ENCODE peak calls at places on chromosomes 7 and 10, in four cellular contexts. One of them, this sample, is unnamed.

GRCh38 chr10:59672150-59672875 is 37.3 kb downstream of the SLC16A9 start:
- DNase-seq in choroid plexus epithelial cell: no peak
- DNase-seq in epithelial cell of esophagus: no peak
- DNase-seq in GM10248: no peak
- DNase-seq in this sample: no peak

GRCh38 chr10:33365871-33366411 is 31.5 kb upstream of the NRP1 start:
- DNase-seq in choroid plexus epithelial cell: peak; percentile 91
- DNase-seq in epithelial cell of esophagus: peak; percentile 86
- DNase-seq in GM10248: no peak
- DNase-seq in this sample: no peak

GRCh38 chr7:127588697-127589482 is 679 bp downstream of the ARF5 start:
- DNase-seq in choroid plexus epithelial cell: peak; percentile 59
- DNase-seq in epithelial cell of esophagus: peak; percentile 59
- DNase-seq in GM10248: peak; percentile 65
- DNase-seq in this sample: peak; percentile 57

GRCh38 chr10:102038410-102038809 is 17.6 kb downstream of the ARMH3 start:
- DNase-seq in choroid plexus epithelial cell: no peak
- DNase-seq in epithelial cell of esophagus: no peak
- DNase-seq in GM10248: no peak
- DNase-seq in this sample: no peak

GRCh38 chr7:5696346-5697100 is 84.9 kb downstream of the RNF216 start:
- DNase-seq in choroid plexus epithelial cell: no peak
- DNase-seq in epithelial cell of esophagus: no peak
- DNase-seq in GM10248: no peak
- DNase-seq in this sample: no peak

GRCh38 chr7:117971581-117972244 is 98.5 kb upstream of the CTTNBP2 start:
- DNase-seq in choroid plexus epithelial cell: no peak
- DNase-seq in epithelial cell of esophagus: no peak
- DNase-seq in GM10248: no peak
- DNase-seq in this sample: no peak

GRCh38 chr7:150955519-150956394 is 22.4 kb downstream of the KCNH2 start:
- DNase-seq in choroid plexus epithelial cell: no peak
- DNase-seq in epithelial cell of esophagus: no peak
- DNase-seq in GM10248: no peak
- DNase-seq in this sample: peak; percentile 68

GRCh38 chr7:105246195-105247078 is 142.3 kb downstream of the SRPK2 start:
- DNase-seq in choroid plexus epithelial cell: no peak
- DNase-seq in epithelial cell of esophagus: no peak
- DNase-seq in GM10248: no peak
- DNase-seq in this sample: no peak

GRCh38 chr10:124665980-124666379 is 78.2 kb downstream of the FAM53B start:
- DNase-seq in choroid plexus epithelial cell: no peak
- DNase-seq in epithelial cell of esophagus: no peak
- DNase-seq in GM10248: no peak
- DNase-seq in this sample: no peak

GRCh38 chr10:120824864-120825263 is 26.3 kb upstream of the WDR11 start:
- DNase-seq in choroid plexus epithelial cell: peak; percentile 35
- DNase-seq in epithelial cell of esophagus: peak; percentile 34
- DNase-seq in GM10248: peak; percentile 38
- DNase-seq in this sample: peak; percentile 41

GRCh38 chr7:113452245-113452644 is 333.9 kb upstream of the SMIM30 start:
- DNase-seq in choroid plexus epithelial cell: no peak
- DNase-seq in epithelial cell of esophagus: no peak
- DNase-seq in GM10248: no peak
- DNase-seq in this sample: no peak

GRCh38 chr7:46209611-46210170 is 288.6 kb upstream of the IGFBP3 start:
- DNase-seq in choroid plexus epithelial cell: no peak
- DNase-seq in epithelial cell of esophagus: no peak
- DNase-seq in GM10248: no peak
- DNase-seq in this sample: no peak

GRCh38 chr10:230758-231157 is 95.5 kb downstream of the ZMYND11 start:
- DNase-seq in choroid plexus epithelial cell: peak; percentile 9
- DNase-seq in epithelial cell of esophagus: no peak
- DNase-seq in GM10248: no peak
- DNase-seq in this sample: no peak
- TF ChIP-seq CTCF in choroid plexus epithelial cell: peak; percentile 48
- TF ChIP-seq CTCF in epithelial cell of esophagus: peak; percentile 43
- TF ChIP-seq CTCF in GM10248: no peak
- TF ChIP-seq CTCF in this sample: peak; percentile 81

DNA sequence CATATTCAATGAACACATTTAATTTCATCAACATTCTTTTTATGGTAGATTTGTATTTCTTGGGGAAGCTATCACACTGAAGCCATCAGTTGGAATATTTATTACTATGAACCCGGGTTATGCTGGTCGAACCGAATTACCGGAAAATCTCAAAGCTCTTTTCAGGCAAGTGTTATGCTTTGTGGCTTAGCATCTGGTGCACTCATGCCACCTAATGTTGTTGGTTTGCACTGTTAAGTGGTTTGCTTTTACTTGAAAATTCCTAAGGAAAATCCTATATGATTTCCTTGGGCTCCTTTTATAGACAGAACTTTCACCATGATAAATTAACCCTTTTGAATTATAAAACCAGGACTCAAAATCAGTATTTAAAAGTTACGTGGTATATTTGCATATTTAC is 147.9 kb downstream of the DNAH11 start:
- DNase-seq in choroid plexus epithelial cell: peak; percentile 17
- DNase-seq in epithelial cell of esophagus: no peak
- DNase-seq in GM10248: no peak
- DNase-seq in this sample: no peak
- TF ChIP-seq CTCF in choroid plexus epithelial cell: peak; percentile 11
- TF ChIP-seq CTCF in epithelial cell of esophagus: peak; percentile 26
- TF ChIP-seq CTCF in GM10248: no peak
- TF ChIP-seq CTCF in this sample: no peak

DNA sequence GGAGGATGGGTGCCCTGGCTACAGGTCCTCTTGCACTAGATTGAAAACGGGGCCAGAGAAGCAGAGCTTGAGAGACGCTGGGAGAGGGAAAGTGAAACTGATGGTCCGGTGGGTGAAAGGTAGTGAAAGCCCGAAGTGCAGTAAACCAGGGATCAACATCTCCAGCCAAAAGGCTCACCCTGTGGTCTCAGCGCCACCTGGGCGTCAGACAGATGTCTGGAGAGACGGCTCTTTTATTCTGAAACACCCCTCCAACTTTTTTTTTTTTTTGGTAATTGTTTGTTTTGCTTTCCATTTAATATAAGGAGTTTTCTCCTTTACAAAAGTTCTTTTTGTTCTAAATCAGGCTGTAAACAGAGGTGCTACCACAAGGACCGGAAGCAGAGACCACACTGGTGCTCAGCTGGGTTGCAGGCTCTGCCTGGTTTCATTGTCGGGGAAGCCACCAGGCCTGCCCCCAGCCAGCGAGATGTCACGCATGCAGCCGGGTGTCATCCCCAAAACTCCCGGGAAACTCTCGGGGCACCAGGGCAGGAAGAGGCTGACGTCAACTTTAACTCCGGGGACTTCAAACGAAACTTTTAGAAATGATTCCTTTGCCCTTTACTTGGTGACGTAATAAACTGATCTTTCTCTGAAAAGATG is 11.2 kb downstream of the IL2RA start:
- DNase-seq in choroid plexus epithelial cell: peak; percentile 68
- DNase-seq in epithelial cell of esophagus: no peak
- DNase-seq in GM10248: peak; percentile 82
- DNase-seq in this sample: no peak
- TF ChIP-seq CTCF in choroid plexus epithelial cell: peak; percentile 31
- TF ChIP-seq CTCF in epithelial cell of esophagus: no peak
- TF ChIP-seq CTCF in GM10248: peak; percentile 30
- TF ChIP-seq CTCF in this sample: no peak

DNA sequence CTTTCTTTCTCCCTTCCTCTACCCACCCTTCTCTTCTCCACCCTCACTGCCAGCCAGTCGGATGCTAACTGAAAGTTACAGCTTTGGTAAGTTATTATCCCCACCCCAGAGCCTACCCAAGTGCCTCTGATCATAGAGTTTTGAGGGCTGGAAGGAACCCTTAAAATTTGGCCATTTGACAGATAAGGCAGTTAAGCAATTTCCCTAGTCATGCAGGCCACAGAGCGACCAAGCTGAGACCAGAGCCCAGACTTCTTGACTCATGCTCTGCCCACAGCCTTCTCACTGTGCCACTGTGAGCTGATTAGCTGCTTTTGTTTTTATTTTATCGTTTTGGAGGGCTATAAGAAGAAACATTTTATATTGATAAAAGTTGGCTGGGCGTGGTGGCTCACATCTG is 17.2 kb downstream of the SAP25 start:
- DNase-seq in choroid plexus epithelial cell: no peak
- DNase-seq in epithelial cell of esophagus: no peak
- DNase-seq in GM10248: no peak
- DNase-seq in this sample: no peak
- TF ChIP-seq CTCF in choroid plexus epithelial cell: no peak
- TF ChIP-seq CTCF in epithelial cell of esophagus: no peak
- TF ChIP-seq CTCF in GM10248: no peak
- TF ChIP-seq CTCF in this sample: no peak

GRCh38 chr10:84076540-84077195 is 62.6 kb upstream of the GHITM start:
- DNase-seq in choroid plexus epithelial cell: peak; percentile 39
- DNase-seq in epithelial cell of esophagus: no peak
- DNase-seq in GM10248: no peak
- DNase-seq in this sample: no peak
- TF ChIP-seq CTCF in choroid plexus epithelial cell: peak; percentile 46
- TF ChIP-seq CTCF in epithelial cell of esophagus: no peak
- TF ChIP-seq CTCF in GM10248: no peak
- TF ChIP-seq CTCF in this sample: peak; percentile 18

GRCh38 chr10:132185601-132186487 is 904 bp upstream of the DPYSL4 start:
- DNase-seq in choroid plexus epithelial cell: peak; percentile 43
- DNase-seq in epithelial cell of esophagus: peak; percentile 15
- DNase-seq in GM10248: no peak
- DNase-seq in this sample: peak; percentile 59

GRCh38 chr10:132184816-132185593 is 1.7 kb upstream of the DPYSL4 start:
- DNase-seq in choroid plexus epithelial cell: no peak
- DNase-seq in epithelial cell of esophagus: no peak
- DNase-seq in GM10248: no peak
- DNase-seq in this sample: peak; percentile 17

GRCh38 chr10:132187421-132188138 is 832 bp downstream of the DPYSL4 start:
- DNase-seq in choroid plexus epithelial cell: no peak
- DNase-seq in epithelial cell of esophagus: no peak
- DNase-seq in GM10248: no peak
- DNase-seq in this sample: peak; percentile 63

GRCh38 chr10:132188331-132188730 is 1.6 kb downstream of the DPYSL4 start:
- DNase-seq in choroid plexus epithelial cell: no peak
- DNase-seq in epithelial cell of esophagus: no peak
- DNase-seq in GM10248: no peak
- DNase-seq in this sample: no peak

GRCh38 chr10:132186488-132187413 is at the start of gene DPYSL4:
- DNase-seq in choroid plexus epithelial cell: no peak
- DNase-seq in epithelial cell of esophagus: no peak
- DNase-seq in GM10248: peak; percentile 66
- DNase-seq in this sample: peak; percentile 53
- TF ChIP-seq CTCF in choroid plexus epithelial cell: no peak
- TF ChIP-seq CTCF in epithelial cell of esophagus: no peak
- TF ChIP-seq CTCF in GM10248: no peak
- TF ChIP-seq CTCF in this sample: peak; percentile 5

GRCh38 chr7:159047536-159047935 is 97.1 kb downstream of the VIPR2 start:
- DNase-seq in choroid plexus epithelial cell: no peak
- DNase-seq in epithelial cell of esophagus: no peak
- DNase-seq in GM10248: no peak
- DNase-seq in this sample: no peak

GRCh38 chr7:159046300-159046699 is 98.4 kb downstream of the VIPR2 start:
- DNase-seq in choroid plexus epithelial cell: no peak
- DNase-seq in epithelial cell of esophagus: no peak
- DNase-seq in GM10248: no peak
- DNase-seq in this sample: no peak

GRCh38 chr7:159042639-159043101 is 102.0 kb downstream of the VIPR2 start:
- DNase-seq in choroid plexus epithelial cell: no peak
- DNase-seq in epithelial cell of esophagus: no peak
- DNase-seq in GM10248: no peak
- DNase-seq in this sample: no peak

GRCh38 chr7:159048656-159049055 is 96.0 kb downstream of the VIPR2 start:
- DNase-seq in choroid plexus epithelial cell: no peak
- DNase-seq in epithelial cell of esophagus: no peak
- DNase-seq in GM10248: no peak
- DNase-seq in this sample: no peak

GRCh38 chr7:159045839-159046238 is 98.8 kb downstream of the VIPR2 start:
- DNase-seq in choroid plexus epithelial cell: no peak
- DNase-seq in epithelial cell of esophagus: no peak
- DNase-seq in GM10248: no peak
- DNase-seq in this sample: no peak
- TF ChIP-seq CTCF in choroid plexus epithelial cell: no peak
- TF ChIP-seq CTCF in epithelial cell of esophagus: no peak
- TF ChIP-seq CTCF in GM10248: no peak
- TF ChIP-seq CTCF in this sample: no peak